ENCODE peak calls at places on chromosomes 13 and 19, in four cellular contexts. M is K562, D is stomach, Q is endothelial cell of umbilical vein. P is an unnamed sample.

GRCh38 chr19:44807162-44807561 is 1.7 kb upstream of the BCAM start:
- DNase-seq in M (no peak), D (peak; percentile 58), Q (no peak), P (no peak)

GRCh38 chr19:11598103-11598483 is 810 bp downstream of the ZNF627 start:
- DNase-seq in M (no peak), D (no peak), Q (no peak), P (no peak)

GRCh38 chr19:56671613-56671994 is at the start of gene ZNF835:
- DNase-seq in M (no peak), D (peak; percentile 76), Q (no peak), P (peak; percentile 94)

GRCh38 chr19:38057954-38058690 is 151.1 kb downstream of the SIPA1L3 start:
- DNase-seq in M (no peak), D (peak; percentile 86), Q (no peak), P (no peak)

GRCh38 chr19:40398417-40399056 is 8.6 kb upstream of the HIPK4 start:
- DNase-seq in M (peak; percentile 92), D (peak; percentile 44), Q (peak; percentile 25), P (no peak)

GRCh38 chr13:100674848-100675659 is 459 bp upstream of the TMTC4 start:
- DNase-seq in M (peak; percentile 97), D (peak; percentile 100), Q (peak; percentile 99), P (peak; percentile 100)

GRCh38 chr19:35365303-35365702 is 5.6 kb upstream of the GPR42 start:
- DNase-seq in M (no peak), D (peak; percentile 13), Q (no peak), P (no peak)

GRCh38 chr13:34250151-34250550 is 432.2 kb downstream of the RFC3 start:
- DNase-seq in M (no peak), D (no peak), Q (no peak), P (no peak)

GRCh38 chr19:21604351-21604926 is 99.0 kb downstream of the ZNF429 start:
- DNase-seq in M (no peak), D (no peak), Q (no peak), P (no peak)

GRCh38 chr13:110036060-110036459 is 249.7 kb upstream of the IRS2 start:
- DNase-seq in M (no peak), D (no peak), Q (no peak), P (no peak)

GRCh38 chr13:20306039-20306438 is 73.9 kb upstream of the GJB6 start:
- DNase-seq in M (no peak), D (no peak), Q (no peak), P (no peak)

GRCh38 chr13:66353664-66354063 is 876.5 kb downstream of the PCDH9 start:
- DNase-seq in M (no peak), D (no peak), Q (peak; percentile 5), P (no peak)

GRCh38 chr19:7509625-7510024 is 6.3 kb upstream of the ZNF358 start:
- DNase-seq in M (no peak), D (no peak), Q (no peak), P (no peak)

GRCh38 chr19:49560358-49560900 is 19.9 kb downstream of the NOSIP start:
- DNase-seq in M (peak; percentile 60), D (no peak), Q (no peak), P (no peak)

GRCh38 chr19:54626757-54627156 is 3.5 kb upstream of the LILRB1 start:
- DNase-seq in M (no peak), D (no peak), Q (no peak), P (peak; percentile 69)

GRCh38 chr13:79631260-79631659 is 150.3 kb downstream of the NDFIP2 start:
- DNase-seq in M (no peak), D (no peak), Q (peak; percentile 93), P (no peak)

GRCh38 chr13:83691966-83692365 is 190.3 kb downstream of the SLITRK1 start:
- DNase-seq in M (no peak), D (no peak), Q (no peak), P (no peak)

GRCh38 chr13:30870049-30870884 is 35.8 kb upstream of the MEDAG start:
- DNase-seq in M (peak; percentile 79), D (peak; percentile 42), Q (peak; percentile 99), P (no peak)

GRCh38 chr13:70703755-70704154 is 595.5 kb upstream of the KLHL1 start:
- DNase-seq in M (no peak), D (no peak), Q (peak; percentile 30), P (no peak)

GRCh38 chr19:6765738-6766356 is 1.4 kb downstream of the SH2D3A start:
- DNase-seq in M (no peak), D (peak; percentile 97), Q (no peak), P (peak; percentile 72)

GRCh38 chr19:7366701-7367420 is 18.1 kb downstream of the ARHGEF18 start:
- DNase-seq in M (peak; percentile 53), D (no peak), Q (peak; percentile 32), P (no peak)

GRCh38 chr13:41981961-41982723 is 21.2 kb upstream of the VWA8 start:
- DNase-seq in M (peak; percentile 19), D (no peak), Q (no peak), P (no peak)

GRCh38 chr13:108834193-108834592 is 204.8 kb downstream of the MYO16 start:
- DNase-seq in M (no peak), D (no peak), Q (no peak), P (no peak)

GRCh38 chr19:17695198-17695597 is 7.0 kb upstream of the UNC13A start:
- DNase-seq in M (no peak), D (no peak), Q (no peak), P (no peak)

GRCh38 chr19:5137571-5138124 is 168.7 kb downstream of the KDM4B start:
- DNase-seq in M (no peak), D (no peak), Q (no peak), P (no peak)

GRCh38 chr13:113663934-113664333 is 3.1 kb upstream of the GRK1 start:
- DNase-seq in M (no peak), D (peak; percentile 24), Q (no peak), P (peak; percentile 59)

DNA sequence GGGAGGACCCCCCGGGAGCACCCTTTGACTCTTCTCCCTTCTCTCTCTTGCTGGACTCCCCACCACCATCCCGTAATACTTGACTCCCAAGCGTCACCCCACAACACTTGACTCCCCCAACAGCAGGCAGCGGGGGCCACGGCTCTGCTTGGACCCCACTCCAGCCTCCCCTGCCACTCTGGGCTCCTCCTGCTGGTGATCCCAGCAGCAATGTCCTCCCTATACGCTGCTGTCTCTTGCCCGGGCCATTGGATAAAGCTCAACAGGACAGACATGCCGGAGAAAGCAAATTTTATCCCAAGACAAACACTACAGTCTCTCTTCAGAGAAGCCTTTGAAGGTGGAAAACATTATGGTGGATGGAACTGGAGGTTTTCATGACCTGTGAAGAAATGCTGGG is 20.4 kb upstream of the AMER2 start:
- DNase-seq in M (no peak), D (no peak), Q (no peak), P (no peak)
- TF ChIP-seq CTCF in M (no peak), D (no peak), Q (no peak), P (no peak)

GRCh38 chr13:51805925-51806324 is 2.0 kb upstream of the DHRS12 start:
- DNase-seq in M (no peak), D (no peak), Q (no peak), P (no peak)

GRCh38 chr13:51803018-51803417 is 945 bp downstream of the DHRS12 start:
- DNase-seq in M (no peak), D (no peak), Q (no peak), P (no peak)

GRCh38 chr13:51803422-51804294 is at the start of gene DHRS12:
- DNase-seq in M (peak; percentile 90), D (peak; percentile 93), Q (peak; percentile 75), P (peak; percentile 98)

GRCh38 chr13:51805313-51805712 is 1.4 kb upstream of the DHRS12 start:
- DNase-seq in M (no peak), D (no peak), Q (no peak), P (no peak)

GRCh38 chr13:51804295-51805172 is 571 bp upstream of the DHRS12 start:
- DNase-seq in M (no peak), D (peak; percentile 42), Q (no peak), P (peak; percentile 83)
- TF ChIP-seq POLR2AphosphoS5 in M (peak; percentile 2), D (no peak), Q (no peak), P (no peak)

GRCh38 chr13:106472621-106473020 is 62.8 kb downstream of the EFNB2 start:
- DNase-seq in M (no peak), D (no peak), Q (no peak), P (no peak)
- H3K4me3 ChIP-seq in M (no peak overlapping the region), D (no peak overlapping the region), Q (no peak overlapping the region), P (no peak overlapping the region)

DNA sequence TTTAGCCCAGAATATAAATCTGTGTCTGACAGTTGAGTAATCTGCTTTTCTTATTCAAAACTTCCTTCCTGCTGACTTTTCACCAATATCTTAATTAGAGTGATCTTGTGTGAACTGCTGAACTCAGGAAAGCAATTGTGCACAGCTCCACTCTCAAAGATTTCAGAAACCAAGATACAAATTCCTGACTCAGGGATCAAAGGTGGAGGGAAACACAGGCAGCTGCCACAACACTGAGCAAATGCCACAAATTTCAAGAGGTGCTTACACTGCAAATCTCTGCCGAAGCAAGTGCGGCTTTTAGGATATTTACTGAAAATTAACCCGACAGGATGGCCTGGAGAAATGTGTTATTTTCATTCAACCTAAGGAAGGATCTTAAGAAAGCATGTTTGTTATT is 111.4 kb downstream of the STOML3 start:
- DNase-seq in M (no peak), D (no peak), Q (peak; percentile 77), P (no peak)
- TF ChIP-seq CTCF in M (no peak), D (no peak), Q (no peak), P (no peak)

GRCh38 chr13:60000986-60001385 is 162.7 kb downstream of the DIAPH3 start:
- DNase-seq in M (no peak), D (no peak), Q (no peak), P (no peak)
- TF ChIP-seq POLR2AphosphoS5 in M (no peak), D (no peak), Q (no peak), P (no peak)

DNA sequence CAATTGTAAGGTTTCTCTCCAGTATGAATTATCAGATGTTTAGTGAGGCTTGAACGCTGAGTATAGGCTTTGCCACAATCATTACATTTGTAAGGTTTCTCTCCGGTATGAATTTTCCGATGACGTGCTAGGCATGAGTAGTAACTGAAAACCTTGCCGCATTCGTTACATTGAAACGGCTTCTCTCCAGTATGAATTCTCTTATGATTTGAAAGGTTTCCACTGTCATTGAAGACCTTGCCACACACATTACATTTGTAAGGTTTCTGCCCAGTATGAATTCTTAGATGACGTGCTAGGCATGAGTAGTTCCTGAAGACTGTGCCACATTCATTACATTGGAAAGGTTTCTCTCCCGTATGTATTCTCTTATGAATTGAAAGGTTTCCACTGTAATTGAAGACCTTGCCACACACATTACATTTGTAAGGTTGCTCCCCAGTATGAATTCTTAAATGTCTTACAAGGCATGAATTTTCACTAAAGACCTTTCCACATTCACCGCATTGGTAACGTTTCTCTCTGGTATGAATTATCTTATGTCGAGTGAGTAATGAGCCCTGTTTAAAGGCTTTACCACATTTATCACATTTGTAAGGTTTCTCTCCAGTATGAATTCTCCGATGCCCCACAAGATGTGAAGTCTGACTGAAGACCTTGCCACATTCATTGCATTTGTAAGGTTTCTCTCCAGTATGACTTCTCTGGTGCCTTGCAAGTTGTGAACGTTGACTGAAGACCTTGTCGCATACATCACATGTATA is 15.6 kb downstream of the ZNF836 start:
- DNase-seq in M (no peak), D (no peak), Q (no peak), P (no peak)
- H3K4me3 ChIP-seq in M (no peak overlapping the region), D (no peak overlapping the region), Q (no peak overlapping the region), P (no peak overlapping the region)

P was measured in spleen.